ENCODE peak calls at places on chromosomes 4 and X, in seven cellular contexts. One of them, this sample, is unnamed.

GRCh38 chr4:169417629-169418282 is 147.0 kb upstream of the SH3RF1 start:
- DNase-seq in right lobe of liver: no peak
- DNase-seq in tibial artery: no peak
- DNase-seq in NCI-H345: no peak
- DNase-seq in HEK293T: no peak
- DNase-seq in foreskin fibroblast: no peak
- DNase-seq in NCI-H510A treated with DMSO at 0.1 percent for 48 hours: no peak
- DNase-seq in this sample: no peak

GRCh38 chrX:24463077-24463476 is 2.0 kb upstream of the PDK3 start:
- DNase-seq in NCI-H510A treated with DMSO at 0.1 percent for 48 hours: no peak
- DNase-seq in right lobe of liver: no peak
- DNase-seq in foreskin fibroblast: no peak
- DNase-seq in HEK293T: no peak
- DNase-seq in NCI-H345: no peak
- DNase-seq in tibial artery: no peak
- DNase-seq in this sample: no peak

GRCh38 chrX:140141444-140142029 is 176.2 kb upstream of the CXorf66 start:
- DNase-seq in tibial artery: no peak
- DNase-seq in HEK293T: peak; percentile 64
- DNase-seq in right lobe of liver: no peak
- DNase-seq in foreskin fibroblast: peak; percentile 3
- DNase-seq in NCI-H510A treated with DMSO at 0.1 percent for 48 hours: no peak
- DNase-seq in NCI-H345: peak; percentile 1
- DNase-seq in this sample: peak; percentile 43

GRCh38 chr4:127782275-127783025 is at the start of gene HSPA4L:
- DNase-seq in foreskin fibroblast: peak; percentile 59
- DNase-seq in NCI-H345: peak; percentile 53
- DNase-seq in right lobe of liver: peak; percentile 68
- DNase-seq in NCI-H510A treated with DMSO at 0.1 percent for 48 hours: peak; percentile 20
- DNase-seq in HEK293T: peak; percentile 63
- DNase-seq in tibial artery: peak; percentile 85
- DNase-seq in this sample: peak; percentile 63

GRCh38 chrX:35682481-35682880 is 115.7 kb upstream of the MAGEB16 start:
- DNase-seq in NCI-H510A treated with DMSO at 0.1 percent for 48 hours: no peak
- DNase-seq in NCI-H345: no peak
- DNase-seq in foreskin fibroblast: no peak
- DNase-seq in right lobe of liver: no peak
- DNase-seq in tibial artery: no peak
- DNase-seq in HEK293T: no peak
- DNase-seq in this sample: no peak

GRCh38 chr4:37890501-37891220 is at the start of gene TBC1D1:
- DNase-seq in NCI-H345: no peak
- DNase-seq in HEK293T: peak; percentile 22
- DNase-seq in tibial artery: peak; percentile 95
- DNase-seq in right lobe of liver: peak; percentile 90
- DNase-seq in NCI-H510A treated with DMSO at 0.1 percent for 48 hours: peak; percentile 37
- DNase-seq in foreskin fibroblast: peak; percentile 44
- DNase-seq in this sample: peak; percentile 79

GRCh38 chr4:125681240-125681639 is 366.5 kb downstream of the FAT4 start:
- DNase-seq in tibial artery: no peak
- DNase-seq in HEK293T: no peak
- DNase-seq in foreskin fibroblast: no peak
- DNase-seq in right lobe of liver: no peak
- DNase-seq in NCI-H510A treated with DMSO at 0.1 percent for 48 hours: no peak
- DNase-seq in NCI-H345: no peak
- DNase-seq in this sample: no peak

GRCh38 chr4:36178489-36178888 is 65.8 kb downstream of the ARAP2 start:
- DNase-seq in HEK293T: peak; percentile 17
- DNase-seq in right lobe of liver: no peak
- DNase-seq in tibial artery: no peak
- DNase-seq in NCI-H510A treated with DMSO at 0.1 percent for 48 hours: no peak
- DNase-seq in NCI-H345: no peak
- DNase-seq in foreskin fibroblast: no peak
- DNase-seq in this sample: no peak

GRCh38 chr4:94171616-94172015 is 36.0 kb upstream of the SMARCAD1 start:
- DNase-seq in tibial artery: no peak
- DNase-seq in foreskin fibroblast: no peak
- DNase-seq in right lobe of liver: no peak
- DNase-seq in HEK293T: peak; percentile 8
- DNase-seq in NCI-H510A treated with DMSO at 0.1 percent for 48 hours: no peak
- DNase-seq in NCI-H345: no peak
- DNase-seq in this sample: no peak

GRCh38 chr4:67809502-67809901 is 55.3 kb upstream of the GNRHR start:
- DNase-seq in NCI-H345: no peak
- DNase-seq in tibial artery: no peak
- DNase-seq in right lobe of liver: no peak
- DNase-seq in HEK293T: no peak
- DNase-seq in foreskin fibroblast: no peak
- DNase-seq in NCI-H510A treated with DMSO at 0.1 percent for 48 hours: no peak
- DNase-seq in this sample: no peak

GRCh38 chr4:126611900-126612299 is 1020.9 kb upstream of the INTU start:
- DNase-seq in HEK293T: no peak
- DNase-seq in NCI-H510A treated with DMSO at 0.1 percent for 48 hours: no peak
- DNase-seq in foreskin fibroblast: peak; percentile 74
- DNase-seq in tibial artery: no peak
- DNase-seq in right lobe of liver: no peak
- DNase-seq in NCI-H345: no peak
- DNase-seq in this sample: no peak